ENCODE peak calls at places on chromosomes 1 and 21, in seven cellular contexts. One of them, this sample, is unnamed.

GRCh38 chr1:35506960-35507901 is 50.0 kb downstream of the KIAA0319L start:
- DNase-seq in HCT116: no peak
- DNase-seq in SK-N-SH: no peak
- DNase-seq in HepG2: no peak
- DNase-seq in H1: no peak
- DNase-seq in GM12878: peak; percentile 76
- DNase-seq in K562: no peak
- DNase-seq in this sample: no peak

GRCh38 chr1:3334366-3334765 is 120.1 kb upstream of the ARHGEF16 start:
- DNase-seq in HCT116: no peak
- DNase-seq in SK-N-SH: no peak
- DNase-seq in HepG2: no peak
- DNase-seq in H1: no peak
- DNase-seq in GM12878: no peak
- DNase-seq in K562: no peak
- DNase-seq in this sample: no peak

GRCh38 chr1:9881838-9882249 is 28.2 kb downstream of the CTNNBIP1 start:
- DNase-seq in HCT116: no peak
- DNase-seq in SK-N-SH: no peak
- DNase-seq in HepG2: no peak
- DNase-seq in H1: no peak
- DNase-seq in GM12878: no peak
- DNase-seq in K562: no peak
- DNase-seq in this sample: no peak

GRCh38 chr1:103496014-103496635 is 29.4 kb upstream of the RNPC3 start:
- DNase-seq in HCT116: no peak
- DNase-seq in SK-N-SH: no peak
- DNase-seq in HepG2: no peak
- DNase-seq in H1: no peak
- DNase-seq in GM12878: no peak
- DNase-seq in K562: no peak
- DNase-seq in this sample: no peak

GRCh38 chr1:209455133-209455532 is 128.4 kb upstream of the CAMK1G start:
- DNase-seq in HCT116: no peak
- DNase-seq in SK-N-SH: no peak
- DNase-seq in HepG2: no peak
- DNase-seq in H1: no peak
- DNase-seq in GM12878: no peak
- DNase-seq in K562: no peak
- DNase-seq in this sample: no peak

GRCh38 chr1:209899948-209900347 is 38.1 kb upstream of the SYT14 start:
- DNase-seq in HCT116: peak; percentile 22
- DNase-seq in SK-N-SH: peak; percentile 39
- DNase-seq in HepG2: peak; percentile 20
- DNase-seq in H1: peak; percentile 81
- DNase-seq in GM12878: no peak
- DNase-seq in K562: peak; percentile 28
- DNase-seq in this sample: no peak

GRCh38 chr21:29849735-29850176 is 90.0 kb downstream of the GRIK1 start:
- DNase-seq in HCT116: no peak
- DNase-seq in SK-N-SH: peak; percentile 50
- DNase-seq in HepG2: peak; percentile 30
- DNase-seq in H1: peak; percentile 55
- DNase-seq in GM12878: peak; percentile 8
- DNase-seq in K562: peak; percentile 64
- DNase-seq in this sample: peak; percentile 78

GRCh38 chr1:236325567-236325966 is 43.8 kb upstream of the ERO1B start:
- DNase-seq in HCT116: no peak
- DNase-seq in SK-N-SH: no peak
- DNase-seq in HepG2: no peak
- DNase-seq in H1: no peak
- DNase-seq in GM12878: no peak
- DNase-seq in K562: no peak
- DNase-seq in this sample: no peak

GRCh38 chr1:205109711-205110110 is 12.1 kb downstream of the RBBP5 start:
- DNase-seq in HCT116: no peak
- DNase-seq in SK-N-SH: no peak
- DNase-seq in HepG2: no peak
- DNase-seq in H1: no peak
- DNase-seq in GM12878: no peak
- DNase-seq in K562: no peak
- DNase-seq in this sample: no peak

GRCh38 chr1:48776400-48777218 is at the start of gene BEND5:
- DNase-seq in HCT116: no peak
- DNase-seq in SK-N-SH: peak; percentile 94
- DNase-seq in HepG2: no peak
- DNase-seq in H1: peak; percentile 81
- DNase-seq in GM12878: no peak
- DNase-seq in K562: no peak
- DNase-seq in this sample: no peak

GRCh38 chr1:203650012-203650836 is 23.6 kb downstream of the ATP2B4 start:
- DNase-seq in HCT116: no peak
- DNase-seq in SK-N-SH: peak; percentile 70
- DNase-seq in HepG2: no peak
- DNase-seq in H1: peak; percentile 79
- DNase-seq in GM12878: no peak
- DNase-seq in K562: peak; percentile 90
- DNase-seq in this sample: peak; percentile 62

GRCh38 chr1:94927405-94928175 is 680 bp upstream of the CNN3 start:
- DNase-seq in HCT116: no peak
- DNase-seq in SK-N-SH: peak; percentile 26
- DNase-seq in HepG2: peak; percentile 59
- DNase-seq in H1: no peak
- DNase-seq in GM12878: no peak
- DNase-seq in K562: no peak
- DNase-seq in this sample: peak; percentile 30

GRCh38 chr1:224333309-224333926 is 3.4 kb upstream of the NVL start:
- DNase-seq in HCT116: peak; percentile 57
- DNase-seq in SK-N-SH: peak; percentile 57
- DNase-seq in HepG2: peak; percentile 60
- DNase-seq in H1: no peak
- DNase-seq in GM12878: peak; percentile 56
- DNase-seq in K562: peak; percentile 49
- DNase-seq in this sample: no peak

GRCh38 chr1:156419863-156420208 is 50.8 kb downstream of the RHBG start:
- DNase-seq in HCT116: no peak
- DNase-seq in SK-N-SH: peak; percentile 84
- DNase-seq in HepG2: peak; percentile 7
- DNase-seq in H1: peak; percentile 82
- DNase-seq in GM12878: no peak
- DNase-seq in K562: peak; percentile 40
- DNase-seq in this sample: no peak

GRCh38 chr1:218273757-218274505 is 11.2 kb upstream of the RRP15 start:
- DNase-seq in HCT116: no peak
- DNase-seq in SK-N-SH: no peak
- DNase-seq in HepG2: no peak
- DNase-seq in H1: no peak
- DNase-seq in GM12878: no peak
- DNase-seq in K562: no peak
- DNase-seq in this sample: no peak

GRCh38 chr1:50271968-50272578 is 151.2 kb downstream of the DMRTA2 start:
- DNase-seq in HCT116: peak; percentile 4
- DNase-seq in SK-N-SH: peak; percentile 65
- DNase-seq in HepG2: peak; percentile 15
- DNase-seq in H1: peak; percentile 70
- DNase-seq in GM12878: no peak
- DNase-seq in K562: peak; percentile 31
- DNase-seq in this sample: peak; percentile 32

GRCh38 chr1:226001852-226002666 is 2.9 kb upstream of the SDE2 start:
- DNase-seq in HCT116: no peak
- DNase-seq in SK-N-SH: no peak
- DNase-seq in HepG2: peak; percentile 33
- DNase-seq in H1: no peak
- DNase-seq in GM12878: no peak
- DNase-seq in K562: peak; percentile 73
- DNase-seq in this sample: no peak

GRCh38 chr1:226004396-226004795 is 5.3 kb upstream of the SDE2 start:
- DNase-seq in HCT116: no peak
- DNase-seq in SK-N-SH: no peak
- DNase-seq in HepG2: no peak
- DNase-seq in H1: no peak
- DNase-seq in GM12878: no peak
- DNase-seq in K562: no peak
- DNase-seq in this sample: no peak

GRCh38 chr1:226001088-226001487 is 1.9 kb upstream of the SDE2 start:
- DNase-seq in HCT116: no peak
- DNase-seq in SK-N-SH: no peak
- DNase-seq in HepG2: no peak
- DNase-seq in H1: no peak
- DNase-seq in GM12878: no peak
- DNase-seq in K562: no peak
- DNase-seq in this sample: no peak

GRCh38 chr1:226003502-226004170 is 4.5 kb upstream of the SDE2 start:
- DNase-seq in HCT116: no peak
- DNase-seq in SK-N-SH: no peak
- DNase-seq in HepG2: no peak
- DNase-seq in H1: no peak
- DNase-seq in GM12878: no peak
- DNase-seq in K562: no peak
- DNase-seq in this sample: no peak

GRCh38 chr1:226002667-226003501 is 3.7 kb upstream of the SDE2 start:
- DNase-seq in HCT116: peak; percentile 46
- DNase-seq in SK-N-SH: peak; percentile 30
- DNase-seq in HepG2: no peak
- DNase-seq in H1: peak; percentile 80
- DNase-seq in GM12878: no peak
- DNase-seq in K562: peak; percentile 82
- DNase-seq in this sample: peak; percentile 92
- TF ChIP-seq JUND in HCT116: no peak
- TF ChIP-seq JUND in SK-N-SH: no peak
- TF ChIP-seq JUND in HepG2: no peak
- TF ChIP-seq JUND in H1: no peak
- TF ChIP-seq JUND in GM12878: no peak
- TF ChIP-seq JUND in K562: peak; percentile 58
- TF ChIP-seq JUND in this sample: no peak

GRCh38 chr1:85502625-85503083 is 37.7 kb upstream of the DDAH1 start:
- DNase-seq in HCT116: peak; percentile 59
- DNase-seq in SK-N-SH: peak; percentile 48
- DNase-seq in HepG2: peak; percentile 70
- DNase-seq in H1: peak; percentile 59
- DNase-seq in GM12878: no peak
- DNase-seq in K562: peak; percentile 13
- DNase-seq in this sample: peak; percentile 80
- TF ChIP-seq JUND in HCT116: no peak
- TF ChIP-seq JUND in SK-N-SH: no peak
- TF ChIP-seq JUND in HepG2: no peak
- TF ChIP-seq JUND in H1: no peak
- TF ChIP-seq JUND in GM12878: no peak
- TF ChIP-seq JUND in K562: no peak
- TF ChIP-seq JUND in this sample: no peak

GRCh38 chr1:53254011-53254640 is 15.8 kb upstream of the MAGOH start:
- DNase-seq in HCT116: no peak
- DNase-seq in SK-N-SH: no peak
- DNase-seq in HepG2: no peak
- DNase-seq in H1: no peak
- DNase-seq in GM12878: no peak
- DNase-seq in K562: no peak
- DNase-seq in this sample: no peak

GRCh38 chr1:53255031-53255430 is 16.7 kb upstream of the MAGOH start:
- DNase-seq in HCT116: no peak
- DNase-seq in SK-N-SH: no peak
- DNase-seq in HepG2: no peak
- DNase-seq in H1: no peak
- DNase-seq in GM12878: no peak
- DNase-seq in K562: peak; percentile 44
- DNase-seq in this sample: no peak

GRCh38 chr1:53257454-53258081 is 19.2 kb upstream of the MAGOH start:
- DNase-seq in HCT116: no peak
- DNase-seq in SK-N-SH: no peak
- DNase-seq in HepG2: no peak
- DNase-seq in H1: no peak
- DNase-seq in GM12878: no peak
- DNase-seq in K562: no peak
- DNase-seq in this sample: no peak

GRCh38 chr1:53258216-53258615 is 19.9 kb upstream of the MAGOH start:
- DNase-seq in HCT116: no peak
- DNase-seq in SK-N-SH: no peak
- DNase-seq in HepG2: no peak
- DNase-seq in H1: no peak
- DNase-seq in GM12878: no peak
- DNase-seq in K562: no peak
- DNase-seq in this sample: no peak

DNA sequence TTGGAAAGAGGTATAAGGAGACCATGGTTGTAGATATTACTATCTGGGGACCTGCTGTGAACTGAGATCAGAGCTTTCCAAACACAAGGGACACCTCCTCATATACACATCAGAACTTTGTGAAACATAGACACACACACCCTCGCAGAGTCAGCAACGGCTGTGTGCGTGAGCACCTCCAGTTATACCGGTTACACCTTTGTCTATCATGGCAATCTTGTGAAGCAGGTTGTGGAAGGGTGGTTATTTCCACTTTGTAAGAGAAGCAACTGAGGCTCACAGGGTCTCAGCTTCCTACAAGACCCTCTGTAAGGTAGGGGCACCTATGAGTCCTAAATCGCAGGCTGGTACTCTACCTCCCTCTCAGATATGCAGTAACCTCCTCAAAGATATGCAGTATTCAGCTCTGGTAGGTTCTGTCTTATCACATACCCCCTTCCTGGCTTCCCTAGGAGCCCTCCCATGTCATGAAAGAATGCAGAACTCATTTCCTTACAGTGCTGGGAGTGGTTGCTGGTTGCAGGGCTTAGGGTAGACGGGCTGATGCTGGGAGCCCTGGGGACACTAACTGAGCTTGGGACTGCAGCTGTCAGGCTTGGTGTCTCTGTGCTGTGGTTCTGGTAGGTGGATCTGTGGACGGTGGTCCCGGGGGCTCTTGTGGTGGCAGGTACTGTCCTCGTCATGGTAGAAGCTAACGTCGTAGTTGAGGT is 18.6 kb upstream of the MAGOH start:
- DNase-seq in HCT116: no peak
- DNase-seq in SK-N-SH: no peak
- DNase-seq in HepG2: no peak
- DNase-seq in H1: no peak
- DNase-seq in GM12878: no peak
- DNase-seq in K562: no peak
- DNase-seq in this sample: no peak
- TF ChIP-seq JUND in HCT116: no peak
- TF ChIP-seq JUND in SK-N-SH: no peak
- TF ChIP-seq JUND in HepG2: no peak
- TF ChIP-seq JUND in H1: no peak
- TF ChIP-seq JUND in GM12878: no peak
- TF ChIP-seq JUND in K562: no peak
- TF ChIP-seq JUND in this sample: no peak

DNA sequence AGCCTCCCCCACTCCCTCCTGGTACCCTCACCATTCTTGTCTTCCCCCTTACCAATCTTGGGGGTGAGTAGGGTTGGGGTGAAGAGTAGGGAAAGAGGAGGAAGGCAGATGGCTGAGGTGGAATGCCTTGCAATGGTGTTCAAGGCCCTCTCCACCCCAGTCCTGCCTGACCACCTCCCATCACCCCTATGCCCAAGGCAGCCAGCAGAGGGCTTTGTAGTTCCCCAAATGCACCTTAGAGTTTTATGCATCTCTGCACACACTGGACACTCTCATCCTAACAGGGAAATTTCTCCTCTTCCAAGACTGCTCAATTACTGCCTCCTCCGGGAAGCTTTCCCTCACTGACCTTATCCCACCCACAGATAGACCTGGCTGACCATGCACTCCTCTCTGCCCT is 15.4 kb downstream of the KIF17 start:
- DNase-seq in HCT116: no peak
- DNase-seq in SK-N-SH: no peak
- DNase-seq in HepG2: no peak
- DNase-seq in H1: no peak
- DNase-seq in GM12878: no peak
- DNase-seq in K562: no peak
- DNase-seq in this sample: peak; percentile 46
- TF ChIP-seq JUND in HCT116: no peak
- TF ChIP-seq JUND in SK-N-SH: no peak
- TF ChIP-seq JUND in HepG2: no peak
- TF ChIP-seq JUND in H1: no peak
- TF ChIP-seq JUND in GM12878: no peak
- TF ChIP-seq JUND in K562: no peak
- TF ChIP-seq JUND in this sample: no peak

This sample was measured in T47D.